ENCODE peak calls at places on chromosomes 6 and 20, in six cellular contexts. One of them, this sample, is unnamed.

GRCh38 chr6:24566020-24566752 is 71.4 kb downstream of the ALDH5A1 start:
- DNase-seq in suprapubic skin: no peak
- DNase-seq in thoracic aorta: no peak
- DNase-seq in GM23248: peak
- DNase-seq in substantia nigra: no peak
- DNase-seq in PC-9: no peak
- DNase-seq in this sample: no peak

GRCh38 chr6:118187568-118188164 is 280.6 kb downstream of the SLC35F1 start:
- DNase-seq in thoracic aorta: no peak
- DNase-seq in substantia nigra: no peak
- DNase-seq in PC-9: no peak
- DNase-seq in suprapubic skin: no peak
- DNase-seq in GM23248: peak
- DNase-seq in this sample: no peak

GRCh38 chr20:18403269-18403668 is 63.6 kb downstream of the DZANK1 start:
- DNase-seq in thoracic aorta: no peak
- DNase-seq in PC-9: no peak
- DNase-seq in substantia nigra: no peak
- DNase-seq in GM23248: no peak
- DNase-seq in suprapubic skin: no peak
- DNase-seq in this sample: no peak

GRCh38 chr6:109718991-109719390 is 27.9 kb downstream of the FIG4 start:
- DNase-seq in thoracic aorta: no peak
- DNase-seq in PC-9: no peak
- DNase-seq in substantia nigra: no peak
- DNase-seq in GM23248: peak
- DNase-seq in suprapubic skin: no peak
- DNase-seq in this sample: no peak

GRCh38 chr6:164214066-164214465 is 799.5 kb downstream of the QKI start:
- DNase-seq in substantia nigra: no peak
- DNase-seq in GM23248: no peak
- DNase-seq in thoracic aorta: no peak
- DNase-seq in PC-9: no peak
- DNase-seq in suprapubic skin: no peak
- DNase-seq in this sample: no peak

GRCh38 chr6:135675026-135675425 is 176.5 kb upstream of the PDE7B start:
- DNase-seq in substantia nigra: no peak
- DNase-seq in suprapubic skin: no peak
- DNase-seq in thoracic aorta: no peak
- DNase-seq in PC-9: no peak
- DNase-seq in GM23248: no peak
- DNase-seq in this sample: no peak

GRCh38 chr6:127816643-127817042 is 84.2 kb downstream of the THEMIS start:
- DNase-seq in PC-9: no peak
- DNase-seq in thoracic aorta: no peak
- DNase-seq in suprapubic skin: no peak
- DNase-seq in substantia nigra: no peak
- DNase-seq in GM23248: no peak
- DNase-seq in this sample: no peak

GRCh38 chr6:57421503-57421902 is 104.1 kb downstream of the PRIM2 start:
- DNase-seq in suprapubic skin: no peak
- DNase-seq in substantia nigra: no peak
- DNase-seq in PC-9: no peak
- DNase-seq in GM23248: no peak
- DNase-seq in thoracic aorta: no peak
- DNase-seq in this sample: no peak

GRCh38 chr20:17449039-17449438 is 82.1 kb downstream of the BFSP1 start:
- DNase-seq in thoracic aorta: no peak
- DNase-seq in PC-9: no peak
- DNase-seq in GM23248: no peak
- DNase-seq in substantia nigra: no peak
- DNase-seq in suprapubic skin: no peak
- DNase-seq in this sample: no peak

GRCh38 chr6:166581091-166581511 is 5.4 kb downstream of the RAMACL start:
- DNase-seq in thoracic aorta: no peak
- DNase-seq in suprapubic skin: no peak
- DNase-seq in GM23248: no peak
- DNase-seq in substantia nigra: no peak
- DNase-seq in PC-9: no peak
- DNase-seq in this sample: no peak

GRCh38 chr6:125932451-125932795 is 24.1 kb upstream of the HINT3 start:
- DNase-seq in thoracic aorta: no peak
- DNase-seq in substantia nigra: no peak
- DNase-seq in suprapubic skin: no peak
- DNase-seq in GM23248: no peak
- DNase-seq in PC-9: no peak
- DNase-seq in this sample: no peak

GRCh38 chr20:45725134-45725533 is 3.0 kb downstream of the SPINT4 start:
- DNase-seq in GM23248: no peak
- DNase-seq in substantia nigra: no peak
- DNase-seq in PC-9: peak
- DNase-seq in suprapubic skin: no peak
- DNase-seq in thoracic aorta: no peak
- DNase-seq in this sample: no peak

GRCh38 chr20:45722047-45722446 is at the start of gene SPINT4:
- DNase-seq in substantia nigra: no peak
- DNase-seq in GM23248: no peak
- DNase-seq in suprapubic skin: no peak
- DNase-seq in PC-9: no peak
- DNase-seq in thoracic aorta: no peak
- DNase-seq in this sample: no peak

GRCh38 chr20:45732199-45732598 is 10.1 kb downstream of the SPINT4 start:
- DNase-seq in GM23248: no peak
- DNase-seq in PC-9: no peak
- DNase-seq in substantia nigra: no peak
- DNase-seq in suprapubic skin: no peak
- DNase-seq in thoracic aorta: no peak
- DNase-seq in this sample: no peak

GRCh38 chr20:45727044-45727443 is 4.9 kb downstream of the SPINT4 start:
- DNase-seq in suprapubic skin: no peak
- DNase-seq in substantia nigra: no peak
- DNase-seq in GM23248: peak
- DNase-seq in thoracic aorta: no peak
- DNase-seq in PC-9: no peak
- DNase-seq in this sample: no peak
- H3K27ac ChIP-seq in suprapubic skin: no peak
- H3K27ac ChIP-seq in substantia nigra: no peak
- H3K27ac ChIP-seq in GM23248: no peak
- H3K27ac ChIP-seq in thoracic aorta: no peak
- H3K27ac ChIP-seq in PC-9: no peak
- H3K27ac ChIP-seq in this sample: no peak

GRCh38 chr20:59455392-59456341 is 148.7 kb upstream of the PHACTR3 start:
- DNase-seq in thoracic aorta: no peak
- DNase-seq in substantia nigra: peak
- DNase-seq in suprapubic skin: no peak
- DNase-seq in PC-9: peak
- DNase-seq in GM23248: peak
- DNase-seq in this sample: no peak
- H3K27ac ChIP-seq in thoracic aorta: no peak
- H3K27ac ChIP-seq in substantia nigra: no peak
- H3K27ac ChIP-seq in suprapubic skin: no peak
- H3K27ac ChIP-seq in PC-9: no peak
- H3K27ac ChIP-seq in GM23248: no peak
- H3K27ac ChIP-seq in this sample: no peak

DNA sequence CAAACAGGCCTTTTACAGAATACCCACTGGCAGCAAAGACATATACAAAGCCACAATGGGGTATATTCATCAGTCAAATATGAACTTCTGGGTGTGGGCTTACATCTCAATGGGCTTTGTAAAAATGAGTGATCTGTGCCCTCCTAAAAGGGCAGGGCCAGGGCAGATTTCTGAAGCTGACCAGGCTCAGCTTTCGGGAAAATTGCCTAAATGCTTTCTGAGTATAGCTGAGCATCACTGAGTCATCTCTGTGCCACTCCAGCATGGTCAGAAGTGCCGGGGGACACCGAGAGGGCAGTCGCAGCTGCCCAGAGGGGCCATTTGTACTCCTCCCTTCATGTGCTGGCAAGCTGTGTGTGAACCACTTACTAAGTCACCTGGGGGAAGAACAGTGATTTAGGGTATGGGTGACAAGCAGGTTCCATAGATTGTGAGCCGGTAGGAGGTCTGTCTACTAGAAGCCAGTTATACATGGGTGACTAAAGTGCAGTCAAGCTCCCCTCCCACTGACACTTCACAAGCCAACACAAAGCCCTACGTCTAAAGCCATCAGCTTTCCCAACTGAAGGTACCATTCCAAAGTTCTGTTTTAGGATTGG is 147.7 kb upstream of the TAB2 start:
- DNase-seq in substantia nigra: no peak
- DNase-seq in suprapubic skin: no peak
- DNase-seq in GM23248: peak
- DNase-seq in thoracic aorta: no peak
- DNase-seq in PC-9: peak
- DNase-seq in this sample: no peak
- H3K27ac ChIP-seq in substantia nigra: no peak
- H3K27ac ChIP-seq in suprapubic skin: no peak
- H3K27ac ChIP-seq in GM23248: no peak
- H3K27ac ChIP-seq in thoracic aorta: no peak
- H3K27ac ChIP-seq in PC-9: peak
- H3K27ac ChIP-seq in this sample: no peak

GRCh38 chr20:4123537-4124225 is 108.3 kb upstream of the RNF24 start:
- DNase-seq in GM23248: no peak
- DNase-seq in suprapubic skin: no peak
- DNase-seq in PC-9: no peak
- DNase-seq in thoracic aorta: no peak
- DNase-seq in substantia nigra: no peak
- DNase-seq in this sample: no peak

GRCh38 chr20:4122931-4123330 is 107.6 kb upstream of the RNF24 start:
- DNase-seq in suprapubic skin: no peak
- DNase-seq in PC-9: no peak
- DNase-seq in GM23248: no peak
- DNase-seq in thoracic aorta: no peak
- DNase-seq in substantia nigra: no peak
- DNase-seq in this sample: no peak

GRCh38 chr20:4117867-4118266 is 102.5 kb upstream of the RNF24 start:
- DNase-seq in thoracic aorta: no peak
- DNase-seq in PC-9: no peak
- DNase-seq in substantia nigra: no peak
- DNase-seq in suprapubic skin: no peak
- DNase-seq in GM23248: no peak
- DNase-seq in this sample: no peak

GRCh38 chr20:4119854-4120209 is 104.5 kb upstream of the RNF24 start:
- DNase-seq in suprapubic skin: no peak
- DNase-seq in PC-9: peak
- DNase-seq in thoracic aorta: no peak
- DNase-seq in substantia nigra: no peak
- DNase-seq in GM23248: peak
- DNase-seq in this sample: no peak

DNA sequence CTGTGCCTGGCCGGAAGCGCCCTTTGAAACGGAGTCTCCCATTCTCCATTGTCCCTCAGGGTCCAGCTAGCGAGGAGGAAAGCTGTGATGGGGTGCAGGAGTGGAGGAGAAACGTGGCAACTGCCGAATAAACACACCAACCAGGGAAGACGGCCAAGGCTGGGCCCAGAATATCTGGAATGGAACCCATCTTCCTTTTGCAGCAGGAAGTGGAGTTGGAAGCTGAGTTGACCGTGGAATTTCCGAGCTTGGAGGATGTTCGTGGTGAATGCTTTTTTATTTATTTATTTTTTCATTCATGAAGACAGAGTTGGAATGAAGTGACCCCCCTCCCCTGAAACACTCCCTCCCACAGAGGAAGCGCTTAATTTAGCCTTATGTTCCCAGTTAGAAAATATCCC is 105.6 kb upstream of the RNF24 start:
- DNase-seq in substantia nigra: no peak
- DNase-seq in PC-9: no peak
- DNase-seq in GM23248: no peak
- DNase-seq in thoracic aorta: no peak
- DNase-seq in suprapubic skin: no peak
- DNase-seq in this sample: no peak
- H3K27ac ChIP-seq in substantia nigra: no peak
- H3K27ac ChIP-seq in PC-9: peak
- H3K27ac ChIP-seq in GM23248: no peak
- H3K27ac ChIP-seq in thoracic aorta: no peak
- H3K27ac ChIP-seq in suprapubic skin: no peak
- H3K27ac ChIP-seq in this sample: no peak

GRCh38 chr6:160086754-160087153 is 34.9 kb upstream of the SLC22A1 start:
- DNase-seq in thoracic aorta: no peak
- DNase-seq in substantia nigra: no peak
- DNase-seq in GM23248: no peak
- DNase-seq in suprapubic skin: no peak
- DNase-seq in PC-9: no peak
- DNase-seq in this sample: no peak

GRCh38 chr6:160088069-160088773 is 33.4 kb upstream of the SLC22A1 start:
- DNase-seq in thoracic aorta: peak
- DNase-seq in PC-9: no peak
- DNase-seq in substantia nigra: peak
- DNase-seq in GM23248: peak
- DNase-seq in suprapubic skin: no peak
- DNase-seq in this sample: no peak

GRCh38 chr6:160084198-160084776 is 37.3 kb upstream of the SLC22A1 start:
- DNase-seq in GM23248: no peak
- DNase-seq in PC-9: no peak
- DNase-seq in thoracic aorta: no peak
- DNase-seq in substantia nigra: no peak
- DNase-seq in suprapubic skin: no peak
- DNase-seq in this sample: no peak

GRCh38 chr6:160085226-160085625 is 36.4 kb upstream of the SLC22A1 start:
- DNase-seq in thoracic aorta: no peak
- DNase-seq in GM23248: no peak
- DNase-seq in PC-9: no peak
- DNase-seq in substantia nigra: no peak
- DNase-seq in suprapubic skin: no peak
- DNase-seq in this sample: no peak

DNA sequence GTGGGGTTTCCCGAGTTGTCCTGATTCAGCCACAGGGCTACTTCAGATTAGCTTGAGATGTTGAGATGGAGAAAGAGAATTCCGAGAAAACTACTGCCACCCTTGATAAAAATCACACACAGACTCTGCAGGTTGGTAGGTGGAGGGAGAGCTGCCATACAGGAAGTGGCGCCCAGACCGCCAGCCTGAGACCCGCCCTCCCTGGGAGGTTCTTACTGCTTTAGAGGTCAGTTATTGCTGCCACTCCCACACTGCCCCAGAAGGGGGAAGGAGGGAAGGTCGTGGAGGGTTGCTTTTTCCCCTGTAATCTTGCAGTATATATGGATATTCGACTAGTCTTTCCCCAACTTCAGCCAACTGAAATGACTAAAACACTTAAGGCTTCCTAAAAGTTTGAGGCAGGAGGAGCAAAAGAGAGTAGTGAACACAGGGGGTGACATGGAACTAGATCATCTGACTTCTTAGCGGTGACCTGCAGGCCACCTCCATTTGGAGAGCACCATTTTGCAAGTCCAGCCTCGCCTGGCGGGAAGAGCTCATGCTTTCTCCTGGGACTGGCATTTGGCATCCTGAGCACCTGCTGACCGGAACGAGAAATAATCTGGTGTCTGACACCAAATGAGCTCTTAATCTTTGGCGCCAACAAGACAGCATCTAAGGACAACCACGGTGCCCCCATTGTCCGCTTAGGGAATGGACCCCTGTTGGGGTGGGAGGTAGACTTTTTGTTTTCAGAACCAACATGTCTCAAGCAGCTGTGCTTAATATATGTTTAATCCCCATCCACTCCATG is 35.7 kb upstream of the SLC22A1 start:
- DNase-seq in PC-9: no peak
- DNase-seq in suprapubic skin: no peak
- DNase-seq in substantia nigra: no peak
- DNase-seq in thoracic aorta: no peak
- DNase-seq in GM23248: no peak
- DNase-seq in this sample: no peak
- H3K27ac ChIP-seq in PC-9: no peak
- H3K27ac ChIP-seq in suprapubic skin: no peak
- H3K27ac ChIP-seq in substantia nigra: no peak
- H3K27ac ChIP-seq in thoracic aorta: no peak
- H3K27ac ChIP-seq in GM23248: no peak
- H3K27ac ChIP-seq in this sample: no peak